ENCODE peak calls at places on chromosome 18, in eight cellular contexts. One of them, this sample, is unnamed.

GRCh38 chr18:11541179-11541578 is 68.2 kb upstream of the SLC35G4 start:
- DNase-seq in heart right ventricle: no peak
- DNase-seq in A549: no peak
- DNase-seq in activated T-helper 9 cell treated with anti-CD3 and anti-CD28 coated beads, Interleukin-2, amount 50 U/mL, for 16 hours: no peak
- DNase-seq in heart left ventricle: no peak
- DNase-seq in stimulated activated naive B cell treated with anti-CD40 and anti-IgM and Interleukin-4, amounts not matched to agents 10 μg/mL and 1 μg/mL and 100 μg/mL, for 72 hours: no peak
- DNase-seq in activated naive CD8-positive, alpha-beta T cell treated with anti-CD3 and anti-CD28 coated beads, Interleukin-2, amount 50 U/mL, for 24 hours: no peak
- DNase-seq in GM20000: no peak
- DNase-seq in this sample: no peak

GRCh38 chr18:48300463-48300961 is 108.7 kb downstream of the ZBTB7C start:
- DNase-seq in heart left ventricle: no peak
- DNase-seq in activated T-helper 9 cell treated with anti-CD3 and anti-CD28 coated beads, Interleukin-2, amount 50 U/mL, for 16 hours: no peak
- DNase-seq in GM20000: no peak
- DNase-seq in activated naive CD8-positive, alpha-beta T cell treated with anti-CD3 and anti-CD28 coated beads, Interleukin-2, amount 50 U/mL, for 24 hours: peak; percentile 3
- DNase-seq in heart right ventricle: no peak
- DNase-seq in stimulated activated naive B cell treated with anti-CD40 and anti-IgM and Interleukin-4, amounts not matched to agents 10 μg/mL and 1 μg/mL and 100 μg/mL, for 72 hours: no peak
- DNase-seq in A549: no peak
- DNase-seq in this sample: no peak

GRCh38 chr18:10329116-10329515 is 125.3 kb upstream of the APCDD1 start:
- DNase-seq in activated naive CD8-positive, alpha-beta T cell treated with anti-CD3 and anti-CD28 coated beads, Interleukin-2, amount 50 U/mL, for 24 hours: no peak
- DNase-seq in heart right ventricle: no peak
- DNase-seq in heart left ventricle: no peak
- DNase-seq in GM20000: no peak
- DNase-seq in activated T-helper 9 cell treated with anti-CD3 and anti-CD28 coated beads, Interleukin-2, amount 50 U/mL, for 16 hours: no peak
- DNase-seq in stimulated activated naive B cell treated with anti-CD40 and anti-IgM and Interleukin-4, amounts not matched to agents 10 μg/mL and 1 μg/mL and 100 μg/mL, for 72 hours: no peak
- DNase-seq in A549: no peak
- DNase-seq in this sample: no peak

GRCh38 chr18:4251873-4252272 is 203.2 kb downstream of the DLGAP1 start:
- DNase-seq in A549: no peak
- DNase-seq in activated naive CD8-positive, alpha-beta T cell treated with anti-CD3 and anti-CD28 coated beads, Interleukin-2, amount 50 U/mL, for 24 hours: no peak
- DNase-seq in stimulated activated naive B cell treated with anti-CD40 and anti-IgM and Interleukin-4, amounts not matched to agents 10 μg/mL and 1 μg/mL and 100 μg/mL, for 72 hours: no peak
- DNase-seq in activated T-helper 9 cell treated with anti-CD3 and anti-CD28 coated beads, Interleukin-2, amount 50 U/mL, for 16 hours: no peak
- DNase-seq in heart right ventricle: no peak
- DNase-seq in heart left ventricle: no peak
- DNase-seq in GM20000: no peak
- DNase-seq in this sample: no peak

GRCh38 chr18:62651276-62652031 is 63.9 kb upstream of the PHLPP1 start:
- DNase-seq in heart left ventricle: no peak
- DNase-seq in heart right ventricle: no peak
- DNase-seq in A549: no peak
- DNase-seq in activated T-helper 9 cell treated with anti-CD3 and anti-CD28 coated beads, Interleukin-2, amount 50 U/mL, for 16 hours: no peak
- DNase-seq in activated naive CD8-positive, alpha-beta T cell treated with anti-CD3 and anti-CD28 coated beads, Interleukin-2, amount 50 U/mL, for 24 hours: no peak
- DNase-seq in stimulated activated naive B cell treated with anti-CD40 and anti-IgM and Interleukin-4, amounts not matched to agents 10 μg/mL and 1 μg/mL and 100 μg/mL, for 72 hours: no peak
- DNase-seq in GM20000: peak; percentile 22
- DNase-seq in this sample: no peak

GRCh38 chr18:26489191-26489590 is 59.2 kb downstream of the KCTD1 start:
- DNase-seq in activated naive CD8-positive, alpha-beta T cell treated with anti-CD3 and anti-CD28 coated beads, Interleukin-2, amount 50 U/mL, for 24 hours: no peak
- DNase-seq in heart left ventricle: no peak
- DNase-seq in activated T-helper 9 cell treated with anti-CD3 and anti-CD28 coated beads, Interleukin-2, amount 50 U/mL, for 16 hours: no peak
- DNase-seq in heart right ventricle: no peak
- DNase-seq in GM20000: no peak
- DNase-seq in A549: no peak
- DNase-seq in stimulated activated naive B cell treated with anti-CD40 and anti-IgM and Interleukin-4, amounts not matched to agents 10 μg/mL and 1 μg/mL and 100 μg/mL, for 72 hours: no peak
- DNase-seq in this sample: no peak

GRCh38 chr18:54712315-54712714 is 116.0 kb upstream of the RAB27B start:
- DNase-seq in activated naive CD8-positive, alpha-beta T cell treated with anti-CD3 and anti-CD28 coated beads, Interleukin-2, amount 50 U/mL, for 24 hours: no peak
- DNase-seq in activated T-helper 9 cell treated with anti-CD3 and anti-CD28 coated beads, Interleukin-2, amount 50 U/mL, for 16 hours: no peak
- DNase-seq in A549: no peak
- DNase-seq in stimulated activated naive B cell treated with anti-CD40 and anti-IgM and Interleukin-4, amounts not matched to agents 10 μg/mL and 1 μg/mL and 100 μg/mL, for 72 hours: no peak
- DNase-seq in heart right ventricle: no peak
- DNase-seq in heart left ventricle: no peak
- DNase-seq in GM20000: no peak
- DNase-seq in this sample: no peak

GRCh38 chr18:22254088-22254487 is 84.7 kb downstream of the GATA6 start:
- DNase-seq in GM20000: no peak
- DNase-seq in heart left ventricle: no peak
- DNase-seq in activated naive CD8-positive, alpha-beta T cell treated with anti-CD3 and anti-CD28 coated beads, Interleukin-2, amount 50 U/mL, for 24 hours: no peak
- DNase-seq in activated T-helper 9 cell treated with anti-CD3 and anti-CD28 coated beads, Interleukin-2, amount 50 U/mL, for 16 hours: no peak
- DNase-seq in stimulated activated naive B cell treated with anti-CD40 and anti-IgM and Interleukin-4, amounts not matched to agents 10 μg/mL and 1 μg/mL and 100 μg/mL, for 72 hours: no peak
- DNase-seq in A549: no peak
- DNase-seq in heart right ventricle: no peak
- DNase-seq in this sample: no peak

GRCh38 chr18:9296233-9297006 is 38.2 kb upstream of the TWSG1 start:
- DNase-seq in heart left ventricle: no peak
- DNase-seq in GM20000: no peak
- DNase-seq in activated naive CD8-positive, alpha-beta T cell treated with anti-CD3 and anti-CD28 coated beads, Interleukin-2, amount 50 U/mL, for 24 hours: no peak
- DNase-seq in stimulated activated naive B cell treated with anti-CD40 and anti-IgM and Interleukin-4, amounts not matched to agents 10 μg/mL and 1 μg/mL and 100 μg/mL, for 72 hours: no peak
- DNase-seq in A549: no peak
- DNase-seq in activated T-helper 9 cell treated with anti-CD3 and anti-CD28 coated beads, Interleukin-2, amount 50 U/mL, for 16 hours: no peak
- DNase-seq in heart right ventricle: no peak
- DNase-seq in this sample: no peak

GRCh38 chr18:22345733-22346132 is 72.0 kb downstream of the CTAGE1 start:
- DNase-seq in activated naive CD8-positive, alpha-beta T cell treated with anti-CD3 and anti-CD28 coated beads, Interleukin-2, amount 50 U/mL, for 24 hours: no peak
- DNase-seq in heart left ventricle: no peak
- DNase-seq in activated T-helper 9 cell treated with anti-CD3 and anti-CD28 coated beads, Interleukin-2, amount 50 U/mL, for 16 hours: no peak
- DNase-seq in heart right ventricle: no peak
- DNase-seq in stimulated activated naive B cell treated with anti-CD40 and anti-IgM and Interleukin-4, amounts not matched to agents 10 μg/mL and 1 μg/mL and 100 μg/mL, for 72 hours: no peak
- DNase-seq in A549: no peak
- DNase-seq in GM20000: no peak
- DNase-seq in this sample: no peak

GRCh38 chr18:26470011-26470637 is 78.2 kb downstream of the KCTD1 start:
- DNase-seq in activated T-helper 9 cell treated with anti-CD3 and anti-CD28 coated beads, Interleukin-2, amount 50 U/mL, for 16 hours: no peak
- DNase-seq in stimulated activated naive B cell treated with anti-CD40 and anti-IgM and Interleukin-4, amounts not matched to agents 10 μg/mL and 1 μg/mL and 100 μg/mL, for 72 hours: no peak
- DNase-seq in A549: no peak
- DNase-seq in heart left ventricle: no peak
- DNase-seq in activated naive CD8-positive, alpha-beta T cell treated with anti-CD3 and anti-CD28 coated beads, Interleukin-2, amount 50 U/mL, for 24 hours: no peak
- DNase-seq in GM20000: peak; percentile 46
- DNase-seq in heart right ventricle: no peak
- DNase-seq in this sample: no peak

GRCh38 chr18:46373131-46373530 is 268.9 kb downstream of the HAUS1 start:
- DNase-seq in activated naive CD8-positive, alpha-beta T cell treated with anti-CD3 and anti-CD28 coated beads, Interleukin-2, amount 50 U/mL, for 24 hours: no peak
- DNase-seq in GM20000: no peak
- DNase-seq in heart right ventricle: no peak
- DNase-seq in heart left ventricle: no peak
- DNase-seq in activated T-helper 9 cell treated with anti-CD3 and anti-CD28 coated beads, Interleukin-2, amount 50 U/mL, for 16 hours: no peak
- DNase-seq in A549: no peak
- DNase-seq in stimulated activated naive B cell treated with anti-CD40 and anti-IgM and Interleukin-4, amounts not matched to agents 10 μg/mL and 1 μg/mL and 100 μg/mL, for 72 hours: no peak
- DNase-seq in this sample: no peak

This sample was measured in upper lobe of left lung.